ENCODE peak calls at places on chromosomes 13 and 19, in four cellular contexts. One of them, this sample, is unnamed.

GRCh38 chr13:73274147-73274546 is 215.3 kb downstream of the KLF5 start:
- DNase-seq in body of pancreas: no peak
- DNase-seq in esophagus squamous epithelium: no peak
- DNase-seq in GM06990: no peak
- DNase-seq in this sample: peak; percentile 40

GRCh38 chr19:30669329-30670010 is 297.3 kb downstream of the ZNF536 start:
- DNase-seq in body of pancreas: peak; percentile 76
- DNase-seq in esophagus squamous epithelium: no peak
- DNase-seq in GM06990: no peak
- DNase-seq in this sample: no peak

GRCh38 chr13:110340812-110341444 is 33.8 kb downstream of the COL4A2 start:
- DNase-seq in body of pancreas: peak; percentile 50
- DNase-seq in esophagus squamous epithelium: no peak
- DNase-seq in GM06990: peak; percentile 43
- DNase-seq in this sample: no peak

GRCh38 chr13:32017449-32017848 is 14.1 kb upstream of the FRY start:
- DNase-seq in body of pancreas: no peak
- DNase-seq in esophagus squamous epithelium: no peak
- DNase-seq in GM06990: no peak
- DNase-seq in this sample: no peak

GRCh38 chr19:50358483-50359431 is 6.7 kb downstream of the NAPSA start:
- DNase-seq in body of pancreas: peak; percentile 77
- DNase-seq in esophagus squamous epithelium: no peak
- DNase-seq in GM06990: peak; percentile 93
- DNase-seq in this sample: no peak

GRCh38 chr13:78630509-78630908 is 27.2 kb upstream of the POU4F1 start:
- DNase-seq in body of pancreas: no peak
- DNase-seq in esophagus squamous epithelium: no peak
- DNase-seq in GM06990: no peak
- DNase-seq in this sample: no peak

GRCh38 chr19:44657211-44657921 is 13.7 kb downstream of the PVR start:
- DNase-seq in body of pancreas: peak; percentile 64
- DNase-seq in esophagus squamous epithelium: no peak
- DNase-seq in GM06990: peak; percentile 57
- DNase-seq in this sample: no peak

GRCh38 chr13:85896516-85897450 is 97.6 kb upstream of the SLITRK6 start:
- DNase-seq in body of pancreas: no peak
- DNase-seq in esophagus squamous epithelium: no peak
- DNase-seq in GM06990: no peak
- DNase-seq in this sample: no peak

GRCh38 chr13:73268306-73268705 is 209.5 kb downstream of the KLF5 start:
- DNase-seq in body of pancreas: peak; percentile 19
- DNase-seq in esophagus squamous epithelium: no peak
- DNase-seq in GM06990: no peak
- DNase-seq in this sample: peak; percentile 31

GRCh38 chr19:29663861-29664752 is 1.2 kb upstream of the PLEKHF1 start:
- DNase-seq in body of pancreas: no peak
- DNase-seq in esophagus squamous epithelium: no peak
- DNase-seq in GM06990: no peak
- DNase-seq in this sample: no peak

GRCh38 chr13:34913040-34913439 is 29.0 kb upstream of the NBEA start:
- DNase-seq in body of pancreas: no peak
- DNase-seq in esophagus squamous epithelium: no peak
- DNase-seq in GM06990: no peak
- DNase-seq in this sample: no peak

GRCh38 chr13:24664726-24665409 is 15.3 kb upstream of the ATP12A start:
- DNase-seq in body of pancreas: no peak
- DNase-seq in esophagus squamous epithelium: no peak
- DNase-seq in GM06990: no peak
- DNase-seq in this sample: no peak

GRCh38 chr13:97179501-97179900 is 42.6 kb upstream of the MBNL2 start:
- DNase-seq in body of pancreas: no peak
- DNase-seq in esophagus squamous epithelium: no peak
- DNase-seq in GM06990: no peak
- DNase-seq in this sample: no peak

GRCh38 chr13:106343831-106344230 is 191.6 kb downstream of the EFNB2 start:
- DNase-seq in body of pancreas: no peak
- DNase-seq in esophagus squamous epithelium: no peak
- DNase-seq in GM06990: no peak
- DNase-seq in this sample: no peak

GRCh38 chr13:25248071-25248470 is 39.2 kb downstream of the MTMR6 start:
- DNase-seq in body of pancreas: no peak
- DNase-seq in esophagus squamous epithelium: no peak
- DNase-seq in GM06990: peak; percentile 22
- DNase-seq in this sample: no peak

GRCh38 chr19:20103091-20103501 is 25.3 kb downstream of the ZNF90 start:
- DNase-seq in body of pancreas: no peak
- DNase-seq in esophagus squamous epithelium: no peak
- DNase-seq in GM06990: no peak
- DNase-seq in this sample: no peak

GRCh38 chr19:51337861-51338562 is 3.9 kb downstream of the VSIG10L start:
- DNase-seq in body of pancreas: no peak
- DNase-seq in esophagus squamous epithelium: no peak
- DNase-seq in GM06990: no peak
- DNase-seq in this sample: no peak

GRCh38 chr19:28737021-28737525 is 475.9 kb downstream of the UQCRFS1 start:
- DNase-seq in body of pancreas: no peak
- DNase-seq in esophagus squamous epithelium: no peak
- DNase-seq in GM06990: peak; percentile 11
- DNase-seq in this sample: peak; percentile 28

GRCh38 chr19:29810504-29810871 is 1.3 kb upstream of the CCNE1 start:
- DNase-seq in body of pancreas: peak; percentile 33
- DNase-seq in esophagus squamous epithelium: no peak
- DNase-seq in GM06990: no peak
- DNase-seq in this sample: no peak

GRCh38 chr13:30276178-30276577 is 31.2 kb downstream of the KATNAL1 start:
- DNase-seq in body of pancreas: no peak
- DNase-seq in esophagus squamous epithelium: no peak
- DNase-seq in GM06990: peak; percentile 34
- DNase-seq in this sample: no peak

GRCh38 chr19:37954421-37954874 is 47.4 kb downstream of the SIPA1L3 start:
- DNase-seq in body of pancreas: no peak
- DNase-seq in esophagus squamous epithelium: no peak
- DNase-seq in GM06990: no peak
- DNase-seq in this sample: no peak

GRCh38 chr19:44553478-44554171 is 24.1 kb upstream of the CEACAM20 start:
- DNase-seq in body of pancreas: no peak
- DNase-seq in esophagus squamous epithelium: no peak
- DNase-seq in GM06990: no peak
- DNase-seq in this sample: no peak

GRCh38 chr19:47534628-47535027 is 19.8 kb upstream of the NAPA start:
- DNase-seq in body of pancreas: no peak
- DNase-seq in esophagus squamous epithelium: no peak
- DNase-seq in GM06990: no peak
- DNase-seq in this sample: no peak

GRCh38 chr19:54142166-54142780 is 4.7 kb downstream of the CNOT3 start:
- DNase-seq in body of pancreas: no peak
- DNase-seq in esophagus squamous epithelium: no peak
- DNase-seq in GM06990: no peak
- DNase-seq in this sample: no peak

GRCh38 chr19:45508681-45508930 is 1.3 kb downstream of the VASP start:
- DNase-seq in body of pancreas: no peak
- DNase-seq in esophagus squamous epithelium: no peak
- DNase-seq in GM06990: no peak
- DNase-seq in this sample: no peak

GRCh38 chr13:93249259-93249917 is 22.8 kb downstream of the GPC6 start:
- DNase-seq in body of pancreas: no peak
- DNase-seq in esophagus squamous epithelium: no peak
- DNase-seq in GM06990: no peak
- DNase-seq in this sample: peak; percentile 77

GRCh38 chr19:29520390-29520789 is 5.4 kb upstream of the VSTM2B start:
- DNase-seq in body of pancreas: no peak
- DNase-seq in esophagus squamous epithelium: no peak
- DNase-seq in GM06990: no peak
- DNase-seq in this sample: no peak

DNA sequence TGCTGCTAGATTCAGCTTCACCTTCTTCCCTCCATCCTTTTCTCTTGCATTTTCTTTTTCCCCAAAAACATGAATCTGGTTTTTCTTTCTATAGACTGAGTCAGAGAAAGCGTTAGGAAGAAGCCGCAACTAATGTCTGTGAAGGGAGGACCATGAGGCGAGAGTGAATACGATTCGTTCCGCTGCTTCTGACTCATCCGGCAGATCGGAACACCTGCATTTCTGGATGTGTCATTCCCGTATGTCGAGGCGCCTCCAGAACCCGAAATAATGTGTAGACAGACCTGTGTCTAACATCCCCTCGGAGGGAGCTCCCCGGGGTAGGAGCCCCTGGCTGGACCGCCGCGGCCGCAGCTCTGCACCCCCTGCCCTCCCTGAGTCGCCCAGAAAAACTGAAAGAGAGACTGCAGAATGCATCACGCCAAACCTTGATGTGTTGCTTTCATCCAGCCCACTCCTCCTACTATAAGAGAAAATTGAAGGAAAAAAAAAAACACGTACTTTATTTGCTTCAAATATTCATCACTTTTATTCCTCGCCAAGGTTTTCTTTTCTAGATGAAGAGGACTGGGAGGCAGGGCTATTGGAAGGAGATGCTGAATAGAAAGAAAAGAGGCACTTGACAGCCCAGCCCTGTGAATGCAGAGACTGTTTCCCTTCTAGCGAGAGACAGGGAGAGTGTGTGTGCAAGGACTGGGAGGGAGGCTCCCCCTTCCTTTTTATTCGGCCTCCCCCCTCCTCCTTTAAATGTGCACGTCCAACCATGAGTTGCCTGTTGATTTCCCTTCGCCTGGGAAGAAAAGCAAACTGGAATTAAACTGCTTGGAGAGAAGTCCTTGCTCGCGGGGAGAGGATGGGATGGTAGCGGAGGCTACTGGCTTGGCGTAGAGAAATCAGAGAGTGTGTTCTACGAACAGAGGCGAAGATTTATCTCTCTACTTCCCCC is 610 bp upstream of the PCDH17 start:
- DNase-seq in body of pancreas: peak; percentile 10
- DNase-seq in esophagus squamous epithelium: no peak
- DNase-seq in GM06990: no peak
- DNase-seq in this sample: no peak
- H3K4me3 ChIP-seq in body of pancreas: peak overlapping the region; percentile 53
- H3K4me3 ChIP-seq in esophagus squamous epithelium: peak overlapping the region; percentile 48
- H3K4me3 ChIP-seq in GM06990: no peak overlapping the region
- H3K4me3 ChIP-seq in this sample: peak overlapping the region; percentile 41

GRCh38 chr13:37173214-37173613 is 67.8 kb upstream of the CSNK1A1L start:
- DNase-seq in body of pancreas: no peak
- DNase-seq in esophagus squamous epithelium: no peak
- DNase-seq in GM06990: no peak
- DNase-seq in this sample: peak; percentile 89
- TF ChIP-seq CTCF in body of pancreas: no peak
- TF ChIP-seq CTCF in esophagus squamous epithelium: no peak
- TF ChIP-seq CTCF in GM06990: no peak
- TF ChIP-seq CTCF in this sample: peak; percentile 27

DNA sequence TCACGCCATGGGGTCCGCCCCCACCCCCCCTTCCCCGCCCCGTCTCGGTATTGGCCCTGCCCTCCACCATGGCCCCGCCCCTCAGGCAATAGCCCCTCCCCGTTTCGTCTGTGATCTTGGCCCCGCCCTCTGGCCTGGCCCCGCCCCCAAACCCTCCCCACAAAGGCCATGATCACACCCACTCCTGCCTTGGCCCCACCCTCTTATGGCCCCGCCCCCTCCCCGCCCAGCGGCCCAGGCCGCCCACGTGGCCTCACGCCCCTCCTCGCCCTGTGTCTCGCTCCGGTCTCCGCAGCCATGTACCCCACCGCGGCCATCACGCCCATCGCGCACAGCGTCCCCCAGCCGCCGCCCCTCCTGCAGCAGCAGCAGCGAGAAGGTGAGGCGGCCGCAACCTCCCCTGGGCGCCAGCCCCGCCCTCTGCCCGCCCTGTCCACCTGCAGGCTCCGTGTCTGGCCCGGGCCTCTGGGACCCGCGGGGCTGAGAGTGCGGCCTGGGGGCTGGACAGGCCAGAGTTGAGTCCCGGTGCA is 61.3 kb downstream of the CELF5 start:
- DNase-seq in body of pancreas: no peak
- DNase-seq in esophagus squamous epithelium: no peak
- DNase-seq in GM06990: peak; percentile 38
- DNase-seq in this sample: no peak
- H3K4me3 ChIP-seq in body of pancreas: peak overlapping the region; percentile 18
- H3K4me3 ChIP-seq in esophagus squamous epithelium: peak overlapping the region; percentile 7
- H3K4me3 ChIP-seq in GM06990: no peak overlapping the region
- H3K4me3 ChIP-seq in this sample: no peak overlapping the region

GRCh38 chr19:4939466-4939865 is 29.4 kb upstream of the KDM4B start:
- DNase-seq in body of pancreas: no peak
- DNase-seq in esophagus squamous epithelium: no peak
- DNase-seq in GM06990: no peak
- DNase-seq in this sample: no peak
- TF ChIP-seq CTCF in body of pancreas: no peak
- TF ChIP-seq CTCF in esophagus squamous epithelium: no peak
- TF ChIP-seq CTCF in GM06990: no peak
- TF ChIP-seq CTCF in this sample: no peak

GRCh38 chr13:114061047-114061446 is 71.4 kb downstream of the RASA3 start:
- DNase-seq in body of pancreas: no peak
- DNase-seq in esophagus squamous epithelium: no peak
- DNase-seq in GM06990: no peak
- DNase-seq in this sample: no peak

GRCh38 chr13:114059428-114059827 is 73.0 kb downstream of the RASA3 start:
- DNase-seq in body of pancreas: no peak
- DNase-seq in esophagus squamous epithelium: no peak
- DNase-seq in GM06990: no peak
- DNase-seq in this sample: no peak

GRCh38 chr13:114058051-114058867 is 74.2 kb downstream of the RASA3 start:
- DNase-seq in body of pancreas: no peak
- DNase-seq in esophagus squamous epithelium: no peak
- DNase-seq in GM06990: no peak
- DNase-seq in this sample: no peak

GRCh38 chr13:114061746-114062145 is 70.7 kb downstream of the RASA3 start:
- DNase-seq in body of pancreas: no peak
- DNase-seq in esophagus squamous epithelium: no peak
- DNase-seq in GM06990: no peak
- DNase-seq in this sample: no peak

DNA sequence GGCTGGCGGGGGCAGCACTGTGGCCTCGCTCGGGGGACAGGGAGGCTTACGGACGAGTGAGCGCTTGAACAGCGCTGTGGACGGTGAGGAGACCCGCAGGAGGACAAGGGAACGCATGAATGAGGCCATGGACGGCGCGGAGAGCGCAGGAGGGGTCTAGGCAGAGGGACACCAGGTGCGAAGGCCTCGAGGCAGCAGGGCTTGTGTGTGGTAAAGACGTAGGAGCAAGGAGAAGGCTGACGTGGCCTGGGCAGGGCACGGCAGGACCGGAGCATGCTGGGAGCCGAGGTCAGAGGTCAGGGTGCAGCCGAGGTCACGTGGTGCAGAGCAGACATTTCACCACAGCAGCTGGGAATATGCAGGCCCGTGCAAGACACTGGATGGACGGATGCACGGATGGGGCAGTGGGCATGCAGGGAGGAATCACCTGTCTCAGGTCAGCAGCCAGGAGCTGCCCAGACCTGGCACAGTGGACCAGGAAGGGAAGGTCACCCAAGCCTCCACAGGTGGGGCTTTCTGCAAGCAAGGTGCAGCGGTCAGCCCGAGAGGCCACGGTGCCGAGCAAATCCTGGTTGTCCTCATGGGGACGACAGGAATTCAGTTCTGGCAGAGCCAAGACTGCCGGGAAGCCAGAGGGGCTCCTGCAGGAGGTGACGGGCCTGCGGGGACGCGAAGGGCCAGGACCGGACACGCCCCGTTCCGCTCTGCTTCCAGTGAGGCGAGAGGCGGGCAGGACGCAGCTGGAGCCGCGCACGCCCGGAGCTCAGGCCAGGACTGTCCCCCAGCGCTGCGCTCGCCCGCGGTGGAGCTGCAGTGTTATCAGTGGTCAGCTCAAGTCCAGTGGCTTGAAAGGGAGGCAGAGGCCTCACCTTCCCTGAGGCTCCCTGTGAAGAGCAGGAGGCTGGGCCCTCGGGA is 72.2 kb downstream of the RASA3 start:
- DNase-seq in body of pancreas: no peak
- DNase-seq in esophagus squamous epithelium: no peak
- DNase-seq in GM06990: no peak
- DNase-seq in this sample: no peak
- H3K4me3 ChIP-seq in body of pancreas: no peak overlapping the region
- H3K4me3 ChIP-seq in esophagus squamous epithelium: no peak overlapping the region
- H3K4me3 ChIP-seq in GM06990: no peak overlapping the region
- H3K4me3 ChIP-seq in this sample: no peak overlapping the region

This sample was measured in AG09309.